ENCODE peak calls at places on chromosome 15, in nine cellular contexts. One of them, this sample, is unnamed.

GRCh38 chr15:27573800-27574485 is 525.2 kb downstream of the OCA2 start:
- DNase-seq in ACHN: no peak
- DNase-seq in BE2C: no peak
- DNase-seq in mucosa of descending colon: no peak
- DNase-seq in NCI-H2081: no peak
- DNase-seq in fibroblast of the aortic adventitia: no peak
- DNase-seq in Calu3: no peak
- DNase-seq in GM12892: no peak
- DNase-seq in T47D: no peak
- DNase-seq in this sample: no peak

GRCh38 chr15:27059610-27060202 is 88.7 kb downstream of the GABRG3 start:
- DNase-seq in ACHN: peak
- DNase-seq in BE2C: peak
- DNase-seq in Calu3: peak
- DNase-seq in mucosa of descending colon: peak
- DNase-seq in fibroblast of the aortic adventitia: peak
- DNase-seq in T47D: peak
- DNase-seq in GM12892: no peak
- DNase-seq in NCI-H2081: peak
- DNase-seq in this sample: peak

GRCh38 chr15:41122849-41123248 is 6.8 kb upstream of the INO80 start:
- DNase-seq in fibroblast of the aortic adventitia: no peak
- DNase-seq in Calu3: no peak
- DNase-seq in mucosa of descending colon: no peak
- DNase-seq in GM12892: no peak
- DNase-seq in T47D: no peak
- DNase-seq in ACHN: no peak
- DNase-seq in NCI-H2081: no peak
- DNase-seq in BE2C: no peak
- DNase-seq in this sample: no peak

GRCh38 chr15:75887178-75887577 is 16.5 kb upstream of the FBXO22 start:
- DNase-seq in GM12892: no peak
- DNase-seq in T47D: no peak
- DNase-seq in NCI-H2081: no peak
- DNase-seq in fibroblast of the aortic adventitia: no peak
- DNase-seq in mucosa of descending colon: no peak
- DNase-seq in BE2C: no peak
- DNase-seq in Calu3: no peak
- DNase-seq in ACHN: no peak
- DNase-seq in this sample: no peak

GRCh38 chr15:51281368-51281967 is 56.9 kb downstream of the CYP19A1 start:
- DNase-seq in ACHN: peak
- DNase-seq in mucosa of descending colon: peak
- DNase-seq in fibroblast of the aortic adventitia: peak
- DNase-seq in T47D: peak
- DNase-seq in Calu3: peak
- DNase-seq in NCI-H2081: peak
- DNase-seq in GM12892: peak
- DNase-seq in BE2C: peak
- DNase-seq in this sample: peak

GRCh38 chr15:90660195-90660995 is 56.8 kb upstream of the BLM start:
- DNase-seq in mucosa of descending colon: peak
- DNase-seq in fibroblast of the aortic adventitia: peak
- DNase-seq in T47D: no peak
- DNase-seq in NCI-H2081: no peak
- DNase-seq in ACHN: peak
- DNase-seq in Calu3: peak
- DNase-seq in GM12892: peak
- DNase-seq in BE2C: peak
- DNase-seq in this sample: peak

GRCh38 chr15:79956354-79956939 is 14.5 kb downstream of the BCL2A1 start:
- DNase-seq in mucosa of descending colon: no peak
- DNase-seq in GM12892: no peak
- DNase-seq in T47D: no peak
- DNase-seq in NCI-H2081: no peak
- DNase-seq in ACHN: no peak
- DNase-seq in BE2C: no peak
- DNase-seq in fibroblast of the aortic adventitia: no peak
- DNase-seq in Calu3: no peak
- DNase-seq in this sample: no peak

GRCh38 chr15:31228980-31229826 is 97.4 kb upstream of the KLF13 start:
- DNase-seq in GM12892: peak
- DNase-seq in fibroblast of the aortic adventitia: no peak
- DNase-seq in BE2C: peak
- DNase-seq in ACHN: no peak
- DNase-seq in Calu3: peak
- DNase-seq in mucosa of descending colon: peak
- DNase-seq in NCI-H2081: no peak
- DNase-seq in T47D: no peak
- DNase-seq in this sample: no peak

GRCh38 chr15:57544840-57545239 is 46.9 kb upstream of the MYZAP start:
- DNase-seq in T47D: no peak
- DNase-seq in Calu3: no peak
- DNase-seq in GM12892: no peak
- DNase-seq in NCI-H2081: no peak
- DNase-seq in BE2C: no peak
- DNase-seq in fibroblast of the aortic adventitia: no peak
- DNase-seq in ACHN: no peak
- DNase-seq in mucosa of descending colon: no peak
- DNase-seq in this sample: no peak

GRCh38 chr15:69358850-69359249 is 55.3 kb upstream of the KIF23 start:
- DNase-seq in Calu3: no peak
- DNase-seq in BE2C: no peak
- DNase-seq in fibroblast of the aortic adventitia: no peak
- DNase-seq in NCI-H2081: no peak
- DNase-seq in GM12892: no peak
- DNase-seq in mucosa of descending colon: no peak
- DNase-seq in ACHN: no peak
- DNase-seq in T47D: no peak
- DNase-seq in this sample: no peak

GRCh38 chr15:29942144-29942543 is 119.9 kb upstream of the TJP1 start:
- DNase-seq in NCI-H2081: no peak
- DNase-seq in mucosa of descending colon: no peak
- DNase-seq in BE2C: no peak
- DNase-seq in ACHN: no peak
- DNase-seq in GM12892: no peak
- DNase-seq in fibroblast of the aortic adventitia: peak
- DNase-seq in T47D: no peak
- DNase-seq in Calu3: no peak
- DNase-seq in this sample: peak

GRCh38 chr15:36571301-36571700 is 8.1 kb upstream of the CDIN1 start:
- DNase-seq in NCI-H2081: no peak
- DNase-seq in Calu3: no peak
- DNase-seq in ACHN: no peak
- DNase-seq in mucosa of descending colon: no peak
- DNase-seq in T47D: no peak
- DNase-seq in BE2C: no peak
- DNase-seq in GM12892: no peak
- DNase-seq in fibroblast of the aortic adventitia: no peak
- DNase-seq in this sample: no peak

GRCh38 chr15:55383687-55384086 is 24.5 kb downstream of the CCPG1 start:
- DNase-seq in GM12892: no peak
- DNase-seq in BE2C: no peak
- DNase-seq in fibroblast of the aortic adventitia: no peak
- DNase-seq in NCI-H2081: no peak
- DNase-seq in ACHN: no peak
- DNase-seq in T47D: no peak
- DNase-seq in mucosa of descending colon: no peak
- DNase-seq in Calu3: no peak
- DNase-seq in this sample: no peak

GRCh38 chr15:95085056-95085455 is 853.7 kb downstream of the MCTP2 start:
- DNase-seq in fibroblast of the aortic adventitia: no peak
- DNase-seq in T47D: no peak
- DNase-seq in NCI-H2081: no peak
- DNase-seq in Calu3: no peak
- DNase-seq in BE2C: no peak
- DNase-seq in ACHN: no peak
- DNase-seq in GM12892: no peak
- DNase-seq in mucosa of descending colon: no peak
- DNase-seq in this sample: no peak

GRCh38 chr15:73892446-73893226 is 19.3 kb downstream of the TBC1D21 start:
- DNase-seq in GM12892: no peak
- DNase-seq in ACHN: no peak
- DNase-seq in NCI-H2081: no peak
- DNase-seq in mucosa of descending colon: no peak
- DNase-seq in T47D: no peak
- DNase-seq in Calu3: no peak
- DNase-seq in fibroblast of the aortic adventitia: no peak
- DNase-seq in BE2C: no peak
- DNase-seq in this sample: no peak

GRCh38 chr15:73982251-73982962 is 9.7 kb downstream of the STOML1 start:
- DNase-seq in T47D: no peak
- DNase-seq in fibroblast of the aortic adventitia: peak
- DNase-seq in mucosa of descending colon: peak
- DNase-seq in NCI-H2081: no peak
- DNase-seq in ACHN: peak
- DNase-seq in Calu3: peak
- DNase-seq in BE2C: peak
- DNase-seq in GM12892: no peak
- DNase-seq in this sample: peak

GRCh38 chr15:84886211-84886983 is 1.9 kb downstream of the SLC28A1 start:
- DNase-seq in Calu3: no peak
- DNase-seq in mucosa of descending colon: no peak
- DNase-seq in T47D: no peak
- DNase-seq in BE2C: no peak
- DNase-seq in fibroblast of the aortic adventitia: no peak
- DNase-seq in NCI-H2081: no peak
- DNase-seq in GM12892: no peak
- DNase-seq in ACHN: no peak
- DNase-seq in this sample: no peak

GRCh38 chr15:58562135-58562534 is 130.3 kb downstream of the LIPC start:
- DNase-seq in ACHN: no peak
- DNase-seq in NCI-H2081: no peak
- DNase-seq in mucosa of descending colon: no peak
- DNase-seq in BE2C: no peak
- DNase-seq in Calu3: no peak
- DNase-seq in GM12892: no peak
- DNase-seq in T47D: no peak
- DNase-seq in fibroblast of the aortic adventitia: no peak
- DNase-seq in this sample: no peak

GRCh38 chr15:92843819-92844218 is 56.3 kb upstream of the CHD2 start:
- DNase-seq in BE2C: no peak
- DNase-seq in mucosa of descending colon: no peak
- DNase-seq in T47D: no peak
- DNase-seq in ACHN: no peak
- DNase-seq in NCI-H2081: no peak
- DNase-seq in fibroblast of the aortic adventitia: no peak
- DNase-seq in Calu3: no peak
- DNase-seq in GM12892: no peak
- DNase-seq in this sample: no peak

GRCh38 chr15:50114381-50114780 is 4.7 kb downstream of the ATP8B4 start:
- DNase-seq in BE2C: no peak
- DNase-seq in T47D: no peak
- DNase-seq in GM12892: no peak
- DNase-seq in fibroblast of the aortic adventitia: no peak
- DNase-seq in NCI-H2081: no peak
- DNase-seq in mucosa of descending colon: no peak
- DNase-seq in ACHN: no peak
- DNase-seq in Calu3: no peak
- DNase-seq in this sample: peak

GRCh38 chr15:69523010-69524001 is 70.7 kb downstream of the RPLP1 start:
- DNase-seq in fibroblast of the aortic adventitia: peak
- DNase-seq in BE2C: peak
- DNase-seq in mucosa of descending colon: peak
- DNase-seq in T47D: peak
- DNase-seq in ACHN: peak
- DNase-seq in GM12892: peak
- DNase-seq in Calu3: peak
- DNase-seq in NCI-H2081: peak
- DNase-seq in this sample: peak

GRCh38 chr15:49079340-49080039 is 33.2 kb upstream of the SECISBP2L start:
- DNase-seq in fibroblast of the aortic adventitia: no peak
- DNase-seq in GM12892: no peak
- DNase-seq in mucosa of descending colon: no peak
- DNase-seq in T47D: no peak
- DNase-seq in Calu3: no peak
- DNase-seq in ACHN: no peak
- DNase-seq in NCI-H2081: no peak
- DNase-seq in BE2C: no peak
- DNase-seq in this sample: no peak

GRCh38 chr15:84762840-84763572 is 14.6 kb downstream of the ZNF592 start:
- DNase-seq in BE2C: no peak
- DNase-seq in ACHN: no peak
- DNase-seq in T47D: no peak
- DNase-seq in NCI-H2081: no peak
- DNase-seq in Calu3: peak
- DNase-seq in fibroblast of the aortic adventitia: no peak
- DNase-seq in GM12892: no peak
- DNase-seq in mucosa of descending colon: no peak
- DNase-seq in this sample: no peak

GRCh38 chr15:76501726-76502125 is 165.2 kb downstream of the ISL2 start:
- DNase-seq in T47D: no peak
- DNase-seq in Calu3: no peak
- DNase-seq in BE2C: no peak
- DNase-seq in GM12892: no peak
- DNase-seq in fibroblast of the aortic adventitia: peak
- DNase-seq in ACHN: no peak
- DNase-seq in NCI-H2081: no peak
- DNase-seq in mucosa of descending colon: no peak
- DNase-seq in this sample: no peak

GRCh38 chr15:83153288-83153687 is 45.8 kb downstream of the TM6SF1 start:
- DNase-seq in mucosa of descending colon: no peak
- DNase-seq in Calu3: no peak
- DNase-seq in GM12892: no peak
- DNase-seq in ACHN: no peak
- DNase-seq in NCI-H2081: no peak
- DNase-seq in BE2C: no peak
- DNase-seq in T47D: no peak
- DNase-seq in fibroblast of the aortic adventitia: peak
- DNase-seq in this sample: no peak

GRCh38 chr15:69841046-69841828 is 256.5 kb downstream of the TLE3 start:
- DNase-seq in ACHN: no peak
- DNase-seq in NCI-H2081: no peak
- DNase-seq in Calu3: no peak
- DNase-seq in T47D: no peak
- DNase-seq in mucosa of descending colon: no peak
- DNase-seq in fibroblast of the aortic adventitia: no peak
- DNase-seq in GM12892: no peak
- DNase-seq in BE2C: peak
- DNase-seq in this sample: no peak

GRCh38 chr15:58889363-58889762 is 44.1 kb downstream of the SLTM start:
- DNase-seq in ACHN: no peak
- DNase-seq in mucosa of descending colon: no peak
- DNase-seq in BE2C: no peak
- DNase-seq in NCI-H2081: no peak
- DNase-seq in fibroblast of the aortic adventitia: no peak
- DNase-seq in GM12892: no peak
- DNase-seq in T47D: no peak
- DNase-seq in Calu3: no peak
- DNase-seq in this sample: no peak

GRCh38 chr15:36905908-36906307 is 194.4 kb downstream of the MEIS2 start:
- DNase-seq in Calu3: peak
- DNase-seq in T47D: no peak
- DNase-seq in mucosa of descending colon: no peak
- DNase-seq in fibroblast of the aortic adventitia: peak
- DNase-seq in NCI-H2081: no peak
- DNase-seq in BE2C: no peak
- DNase-seq in ACHN: no peak
- DNase-seq in GM12892: no peak
- DNase-seq in this sample: no peak

GRCh38 chr15:63928185-63928852 is 94.6 kb upstream of the HERC1 start:
- DNase-seq in mucosa of descending colon: no peak
- DNase-seq in fibroblast of the aortic adventitia: no peak
- DNase-seq in Calu3: no peak
- DNase-seq in T47D: no peak
- DNase-seq in BE2C: no peak
- DNase-seq in NCI-H2081: no peak
- DNase-seq in ACHN: no peak
- DNase-seq in GM12892: no peak
- DNase-seq in this sample: no peak

GRCh38 chr15:61159901-61160300 is 69.2 kb downstream of the RORA start:
- DNase-seq in mucosa of descending colon: no peak
- DNase-seq in BE2C: no peak
- DNase-seq in fibroblast of the aortic adventitia: no peak
- DNase-seq in Calu3: no peak
- DNase-seq in GM12892: no peak
- DNase-seq in NCI-H2081: no peak
- DNase-seq in ACHN: no peak
- DNase-seq in T47D: no peak
- DNase-seq in this sample: no peak

GRCh38 chr15:61857169-61857829 is 202.9 kb downstream of the VPS13C start:
- DNase-seq in ACHN: no peak
- DNase-seq in BE2C: no peak
- DNase-seq in NCI-H2081: no peak
- DNase-seq in GM12892: no peak
- DNase-seq in fibroblast of the aortic adventitia: no peak
- DNase-seq in T47D: no peak
- DNase-seq in Calu3: no peak
- DNase-seq in mucosa of descending colon: no peak
- DNase-seq in this sample: no peak